ENCODE peak calls at places on chromosomes 13 and 19, in four cellular contexts. R is activated CD4-positive, alpha-beta T cell treated with anti-CD3 and anti-CD28 coated beads, Interleukin-2, amount 50 U/mL, for 1 hour; Q is NCI-H187; L is colonic mucosa. H is an unnamed sample.

GRCh38 chr13:33206425-33206824 is 79.1 kb downstream of the STARD13 start:
- DNase-seq in R (no peak), L (no peak), Q (no peak), H (no peak)

GRCh38 chr19:48102870-48103751 is 7.5 kb downstream of the PLA2G4C start:
- DNase-seq in L (peak), R (peak), Q (peak), H (peak)

GRCh38 chr19:489418-490196 is 6.7 kb upstream of the MADCAM1 start:
- DNase-seq in Q (no peak), R (no peak), L (no peak), H (no peak)

GRCh38 chr19:1406496-1406817 is 929 bp upstream of the DAZAP1 start:
- DNase-seq in L (peak), R (no peak), Q (no peak), H (no peak)

GRCh38 chr13:96967248-96967745 is 27.0 kb downstream of the OXGR1 start:
- DNase-seq in L (no peak), Q (no peak), R (no peak), H (no peak)

GRCh38 chr19:40529093-40529954 is 47.3 kb upstream of the SHKBP1 start:
- DNase-seq in L (peak), Q (peak), R (peak), H (peak)

GRCh38 chr19:3936506-3937442 is 3.9 kb downstream of the NMRK2 start:
- DNase-seq in Q (no peak), L (no peak), R (no peak), H (no peak)

GRCh38 chr13:110298566-110299321 is 8.2 kb downstream of the COL4A1 start:
- DNase-seq in R (no peak), Q (no peak), L (no peak), H (no peak)

GRCh38 chr13:75151081-75151643 is 330.8 kb downstream of the TBC1D4 start:
- DNase-seq in Q (no peak), L (no peak), R (no peak), H (no peak)

GRCh38 chr13:45068036-45069001 is 52.0 kb upstream of the GTF2F2 start:
- DNase-seq in L (no peak), R (no peak), Q (peak), H (no peak)

GRCh38 chr19:55643003-55643732 is at the start of gene ZNF581:
- DNase-seq in L (peak), R (peak), Q (peak), H (peak)

GRCh38 chr13:93736111-93736510 is 509.5 kb downstream of the GPC6 start:
- DNase-seq in L (no peak), R (no peak), Q (no peak), H (no peak)

GRCh38 chr13:83880275-83881027 is 1.8 kb downstream of the SLITRK1 start:
- DNase-seq in Q (no peak), R (no peak), L (no peak), H (no peak)

GRCh38 chr13:80338781-80339577 is 1.9 kb downstream of the SPRY2 start:
- DNase-seq in Q (no peak), L (peak), R (no peak), H (no peak)

GRCh38 chr19:51250786-51251452 is at the start of gene SIGLECL1:
- DNase-seq in Q (no peak), R (no peak), L (no peak), H (no peak)

GRCh38 chr19:4234142-4234861 is 5.0 kb downstream of the EBI3 start:
- DNase-seq in L (no peak), Q (no peak), R (no peak), H (no peak)

GRCh38 chr13:31982540-31982939 is 49.0 kb upstream of the FRY start:
- DNase-seq in R (no peak), L (peak), Q (no peak), H (no peak)

GRCh38 chr19:50432221-50432626 is 468 bp upstream of the MYBPC2 start:
- DNase-seq in Q (no peak), L (no peak), R (no peak), H (no peak)

GRCh38 chr19:10334340-10335148 is 1.2 kb upstream of the RAVER1 start:
- DNase-seq in Q (peak), R (peak), L (peak), H (peak)

GRCh38 chr19:35375505-35376307 is 4.8 kb downstream of the GPR42 start:
- DNase-seq in Q (no peak), R (no peak), L (no peak), H (no peak)

GRCh38 chr13:79456656-79457365 is 24.1 kb upstream of the NDFIP2 start:
- DNase-seq in Q (no peak), R (no peak), L (no peak), H (no peak)

GRCh38 chr13:73607489-73608156 is 526.6 kb downstream of the KLF12 start:
- DNase-seq in L (no peak), Q (no peak), R (no peak), H (no peak)

GRCh38 chr13:102729560-102730275 is 34.9 kb upstream of the METTL21C start:
- DNase-seq in L (no peak), R (no peak), Q (no peak), H (no peak)

GRCh38 chr19:9295411-9295849 is 14.2 kb downstream of the ZNF699 start:
- DNase-seq in Q (no peak), R (no peak), L (no peak), H (no peak)

GRCh38 chr19:17797397-17798201 is 2.7 kb downstream of the B3GNT3 start:
- DNase-seq in Q (no peak), L (peak), R (no peak), H (no peak)

GRCh38 chr13:106467406-106468122 is 67.9 kb downstream of the EFNB2 start:
- DNase-seq in Q (no peak), L (no peak), R (no peak), H (no peak)

GRCh38 chr19:39401549-39402416 is 4.9 kb upstream of the ZFP36 start:
- DNase-seq in L (peak), R (peak), Q (no peak), H (peak)

GRCh38 chr19:3316132-3316648 is 50.2 kb upstream of the NFIC start:
- DNase-seq in Q (no peak), R (no peak), L (no peak), H (no peak)

GRCh38 chr19:58440556-58440955 is 603 bp upstream of the ZNF132 start:
- DNase-seq in R (no peak), L (no peak), Q (no peak), H (no peak)

GRCh38 chr19:3801412-3802096 is 15.4 kb upstream of the MATK start:
- DNase-seq in Q (no peak), R (peak), L (peak), H (peak)

GRCh38 chr19:50377051-50377441 is 789 bp downstream of the NR1H2 start:
- DNase-seq in R (peak), Q (no peak), L (peak), H (no peak)

GRCh38 chr13:98475521-98475920 is 101.4 kb downstream of the STK24 start:
- DNase-seq in R (no peak), Q (no peak), L (no peak), H (no peak)

GRCh38 chr13:38755792-38756191 is 68.9 kb downstream of the FREM2 start:
- DNase-seq in L (no peak), R (no peak), Q (no peak), H (no peak)

GRCh38 chr19:51136333-51136732 is 5.8 kb upstream of the SIGLEC7 start:
- DNase-seq in Q (no peak), L (no peak), R (no peak), H (no peak)

H was measured in naive thymus-derived CD4-positive, alpha-beta T cell.